ENCODE peak calls at places on chromosomes 4 and X, in five cellular contexts. One of them, this sample, is unnamed. For H3K36me3, the result is how much of the 10 kb centered on the place peaks cover.

GRCh38 chrX:45716747-45717146 is 516.1 kb upstream of the DIPK2B start:
- DNase-seq in lower lobe of right lung: no peak
- DNase-seq in cardiac muscle cell: peak
- DNase-seq in tibial artery: no peak
- DNase-seq in CD8-positive, alpha-beta memory T cell: no peak
- DNase-seq in this sample: no peak

GRCh38 chr4:5030927-5031326 is 11.7 kb upstream of the CYTL1 start:
- DNase-seq in lower lobe of right lung: no peak
- DNase-seq in cardiac muscle cell: no peak
- DNase-seq in CD8-positive, alpha-beta memory T cell: no peak
- DNase-seq in tibial artery: peak
- DNase-seq in this sample: no peak

GRCh38 chrX:34379891-34380290 is 247.8 kb upstream of the FAM47A start:
- DNase-seq in cardiac muscle cell: peak
- DNase-seq in lower lobe of right lung: no peak
- DNase-seq in CD8-positive, alpha-beta memory T cell: no peak
- DNase-seq in tibial artery: no peak
- DNase-seq in this sample: no peak

GRCh38 chr4:119081943-119082342 is 53.7 kb upstream of the MYOZ2 start:
- DNase-seq in CD8-positive, alpha-beta memory T cell: no peak
- DNase-seq in cardiac muscle cell: no peak
- DNase-seq in lower lobe of right lung: peak
- DNase-seq in tibial artery: no peak
- DNase-seq in this sample: no peak

GRCh38 chrX:144637731-144638130 is 609.6 kb upstream of the SPANXN1 start:
- DNase-seq in tibial artery: no peak
- DNase-seq in CD8-positive, alpha-beta memory T cell: no peak
- DNase-seq in cardiac muscle cell: no peak
- DNase-seq in lower lobe of right lung: no peak
- DNase-seq in this sample: no peak

GRCh38 chr4:185801471-185801870 is 10.5 kb downstream of the SORBS2 start:
- DNase-seq in cardiac muscle cell: no peak
- DNase-seq in lower lobe of right lung: no peak
- DNase-seq in tibial artery: no peak
- DNase-seq in CD8-positive, alpha-beta memory T cell: no peak
- DNase-seq in this sample: no peak

GRCh38 chr4:186722856-186723206 is 825 bp downstream of the FAT1 start:
- DNase-seq in tibial artery: no peak
- DNase-seq in CD8-positive, alpha-beta memory T cell: no peak
- DNase-seq in cardiac muscle cell: no peak
- DNase-seq in lower lobe of right lung: no peak
- DNase-seq in this sample: no peak

GRCh38 chr4:42750831-42751230 is 93.9 kb upstream of the ATP8A1 start:
- DNase-seq in tibial artery: no peak
- DNase-seq in lower lobe of right lung: no peak
- DNase-seq in CD8-positive, alpha-beta memory T cell: no peak
- DNase-seq in cardiac muscle cell: no peak
- DNase-seq in this sample: no peak

GRCh38 chrX:37491686-37492085 is 79.8 kb upstream of the LANCL3 start:
- DNase-seq in cardiac muscle cell: no peak
- DNase-seq in tibial artery: no peak
- DNase-seq in lower lobe of right lung: no peak
- DNase-seq in CD8-positive, alpha-beta memory T cell: no peak
- DNase-seq in this sample: no peak

GRCh38 chr4:138192113-138192512 is 50.0 kb downstream of the SLC7A11 start:
- DNase-seq in lower lobe of right lung: no peak
- DNase-seq in cardiac muscle cell: no peak
- DNase-seq in CD8-positive, alpha-beta memory T cell: no peak
- DNase-seq in tibial artery: no peak
- DNase-seq in this sample: no peak

GRCh38 chr4:24840362-24840761 is 45.0 kb downstream of the SOD3 start:
- DNase-seq in CD8-positive, alpha-beta memory T cell: no peak
- DNase-seq in lower lobe of right lung: no peak
- DNase-seq in cardiac muscle cell: no peak
- DNase-seq in tibial artery: no peak
- DNase-seq in this sample: no peak

GRCh38 chrX:2894885-2895292 is 34.2 kb downstream of the ARSD start:
- DNase-seq in lower lobe of right lung: no peak
- DNase-seq in CD8-positive, alpha-beta memory T cell: no peak
- DNase-seq in cardiac muscle cell: peak
- DNase-seq in tibial artery: no peak
- DNase-seq in this sample: peak

GRCh38 chr4:118410143-118410542 is 57.3 kb upstream of the PRSS12 start:
- DNase-seq in lower lobe of right lung: no peak
- DNase-seq in cardiac muscle cell: peak
- DNase-seq in CD8-positive, alpha-beta memory T cell: no peak
- DNase-seq in tibial artery: no peak
- DNase-seq in this sample: no peak

GRCh38 chr4:108779958-108780357 is 17.1 kb upstream of the ETNPPL start:
- DNase-seq in lower lobe of right lung: no peak
- DNase-seq in CD8-positive, alpha-beta memory T cell: no peak
- DNase-seq in cardiac muscle cell: no peak
- DNase-seq in tibial artery: no peak
- DNase-seq in this sample: no peak

GRCh38 chr4:8504279-8505007 is 63.9 kb downstream of the TRMT44 start:
- DNase-seq in lower lobe of right lung: no peak
- DNase-seq in cardiac muscle cell: no peak
- DNase-seq in CD8-positive, alpha-beta memory T cell: no peak
- DNase-seq in tibial artery: no peak
- DNase-seq in this sample: peak

GRCh38 chr4:79049840-79050520 is 110.7 kb upstream of the PAQR3 start:
- DNase-seq in CD8-positive, alpha-beta memory T cell: no peak
- DNase-seq in cardiac muscle cell: no peak
- DNase-seq in lower lobe of right lung: no peak
- DNase-seq in tibial artery: no peak
- DNase-seq in this sample: no peak

GRCh38 chr4:147492301-147492700 is 11.4 kb downstream of the EDNRA start:
- DNase-seq in tibial artery: no peak
- DNase-seq in cardiac muscle cell: no peak
- DNase-seq in CD8-positive, alpha-beta memory T cell: no peak
- DNase-seq in lower lobe of right lung: no peak
- DNase-seq in this sample: no peak

GRCh38 chr4:109921384-109921808 is 8.7 kb downstream of the EGF start:
- DNase-seq in tibial artery: no peak
- DNase-seq in lower lobe of right lung: no peak
- DNase-seq in CD8-positive, alpha-beta memory T cell: no peak
- DNase-seq in cardiac muscle cell: peak
- DNase-seq in this sample: peak

GRCh38 chrX:115679460-115679859 is 118.5 kb downstream of the PLS3 start:
- DNase-seq in lower lobe of right lung: no peak
- DNase-seq in CD8-positive, alpha-beta memory T cell: no peak
- DNase-seq in tibial artery: no peak
- DNase-seq in cardiac muscle cell: peak
- DNase-seq in this sample: peak

GRCh38 chrX:150361777-150362351 is 1.3 kb upstream of the MAMLD1 start:
- DNase-seq in cardiac muscle cell: peak
- DNase-seq in lower lobe of right lung: peak
- DNase-seq in CD8-positive, alpha-beta memory T cell: peak
- DNase-seq in tibial artery: peak
- DNase-seq in this sample: no peak

GRCh38 chr4:8278421-8279287 is 9.1 kb downstream of the HTRA3 start:
- DNase-seq in cardiac muscle cell: peak
- DNase-seq in tibial artery: no peak
- DNase-seq in lower lobe of right lung: no peak
- DNase-seq in CD8-positive, alpha-beta memory T cell: no peak
- DNase-seq in this sample: no peak

GRCh38 chrX:130173190-130173895 is 1.6 kb downstream of the RAB33A start:
- DNase-seq in tibial artery: peak
- DNase-seq in CD8-positive, alpha-beta memory T cell: peak
- DNase-seq in cardiac muscle cell: peak
- DNase-seq in lower lobe of right lung: no peak
- DNase-seq in this sample: peak

GRCh38 chr4:59612235-59612634 is 1587.9 kb upstream of the ADGRL3 start:
- DNase-seq in cardiac muscle cell: peak
- DNase-seq in lower lobe of right lung: no peak
- DNase-seq in CD8-positive, alpha-beta memory T cell: no peak
- DNase-seq in tibial artery: no peak
- DNase-seq in this sample: no peak

DNA sequence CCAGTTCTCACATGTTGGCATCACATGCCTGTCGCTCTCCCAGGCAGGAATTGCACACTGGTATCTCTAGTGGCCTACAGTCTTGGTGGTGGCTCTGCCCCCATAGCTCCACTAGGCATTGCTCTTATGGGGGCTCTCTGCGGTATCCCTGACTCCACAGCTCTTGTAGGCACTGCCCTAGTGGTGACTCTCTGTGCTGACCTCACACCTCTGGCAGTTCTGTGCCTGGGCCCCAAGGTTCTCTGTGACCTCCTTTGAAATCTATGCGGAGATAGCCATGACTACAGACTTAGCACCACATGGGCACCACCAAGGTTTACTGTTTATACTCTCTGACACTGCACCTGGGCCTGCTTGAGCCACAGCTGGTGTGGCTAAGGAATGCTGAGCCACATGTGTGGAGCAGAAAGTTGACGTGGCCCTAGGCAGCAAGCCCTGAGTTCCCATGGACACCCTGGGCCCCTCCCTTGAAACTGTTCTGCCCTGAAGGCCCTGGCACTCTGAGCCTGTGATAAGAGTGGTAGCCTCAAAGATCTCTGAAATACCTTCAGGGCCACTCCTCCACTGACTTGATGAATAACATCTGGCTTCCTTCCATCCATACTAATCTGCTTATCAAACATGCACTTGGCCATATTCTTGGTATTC is 8.0 kb downstream of the SLC9B1 start:
- DNase-seq in tibial artery: no peak
- DNase-seq in lower lobe of right lung: peak
- DNase-seq in cardiac muscle cell: peak
- DNase-seq in CD8-positive, alpha-beta memory T cell: no peak
- DNase-seq in this sample: peak
- H3K27ac ChIP-seq in tibial artery: peak
- H3K27ac ChIP-seq in lower lobe of right lung: peak
- H3K27ac ChIP-seq in cardiac muscle cell: no peak
- H3K27ac ChIP-seq in CD8-positive, alpha-beta memory T cell: no peak
- H3K27ac ChIP-seq in this sample: no peak

GRCh38 chrX:53583571-53583970 is 102.9 kb downstream of the HUWE1 start:
- DNase-seq in CD8-positive, alpha-beta memory T cell: no peak
- DNase-seq in lower lobe of right lung: no peak
- DNase-seq in cardiac muscle cell: no peak
- DNase-seq in tibial artery: no peak
- DNase-seq in this sample: no peak

GRCh38 chrX:53584891-53585290 is 101.6 kb downstream of the HUWE1 start:
- DNase-seq in CD8-positive, alpha-beta memory T cell: no peak
- DNase-seq in cardiac muscle cell: no peak
- DNase-seq in tibial artery: no peak
- DNase-seq in lower lobe of right lung: no peak
- DNase-seq in this sample: no peak

GRCh38 chrX:53580742-53581504 is 105.6 kb downstream of the HUWE1 start:
- DNase-seq in lower lobe of right lung: no peak
- DNase-seq in CD8-positive, alpha-beta memory T cell: no peak
- DNase-seq in cardiac muscle cell: no peak
- DNase-seq in tibial artery: no peak
- DNase-seq in this sample: no peak
- H3K36me3 ChIP-seq in lower lobe of right lung: half or more
- H3K36me3 ChIP-seq in CD8-positive, alpha-beta memory T cell: half or more
- H3K36me3 ChIP-seq in cardiac muscle cell: under half
- H3K36me3 ChIP-seq in tibial artery: under half
- H3K36me3 ChIP-seq in this sample: under half

DNA sequence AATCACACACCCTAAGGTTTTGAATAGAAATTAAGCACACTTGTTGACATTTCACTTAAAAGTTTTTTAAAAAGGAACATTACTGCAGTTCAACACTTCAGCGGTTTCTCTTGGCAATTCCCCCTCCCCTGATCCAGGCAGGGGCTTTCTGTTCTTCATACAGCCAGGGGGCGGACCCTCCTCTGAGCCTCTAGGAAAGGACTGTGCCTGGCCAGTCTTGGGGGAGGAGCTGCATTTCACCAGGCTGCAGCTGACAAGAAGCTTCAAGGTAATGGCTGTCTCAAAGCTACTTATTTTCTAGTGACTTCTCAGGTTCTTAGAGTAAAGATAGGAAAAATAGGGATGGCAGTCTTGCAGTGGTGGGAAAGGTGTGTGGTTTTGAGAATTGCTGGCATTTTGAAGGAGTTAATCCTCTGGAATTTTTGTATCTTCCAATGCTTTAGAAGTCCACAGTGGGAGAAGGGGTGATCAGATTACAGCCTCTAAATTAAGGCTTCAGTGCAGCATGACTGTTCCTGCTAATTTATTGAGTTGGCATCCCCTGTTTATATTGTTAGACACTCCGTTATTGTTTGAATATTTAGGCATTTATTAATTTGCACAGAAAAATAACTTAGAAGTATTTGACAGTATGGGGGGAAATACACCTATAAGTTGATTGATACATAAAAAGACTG is 33.5 kb downstream of the PWWP3B start:
- DNase-seq in tibial artery: no peak
- DNase-seq in lower lobe of right lung: no peak
- DNase-seq in cardiac muscle cell: no peak
- DNase-seq in CD8-positive, alpha-beta memory T cell: no peak
- DNase-seq in this sample: peak
- H3K27ac ChIP-seq in tibial artery: no peak
- H3K27ac ChIP-seq in lower lobe of right lung: no peak
- H3K27ac ChIP-seq in cardiac muscle cell: peak
- H3K27ac ChIP-seq in CD8-positive, alpha-beta memory T cell: no peak
- H3K27ac ChIP-seq in this sample: peak

DNA sequence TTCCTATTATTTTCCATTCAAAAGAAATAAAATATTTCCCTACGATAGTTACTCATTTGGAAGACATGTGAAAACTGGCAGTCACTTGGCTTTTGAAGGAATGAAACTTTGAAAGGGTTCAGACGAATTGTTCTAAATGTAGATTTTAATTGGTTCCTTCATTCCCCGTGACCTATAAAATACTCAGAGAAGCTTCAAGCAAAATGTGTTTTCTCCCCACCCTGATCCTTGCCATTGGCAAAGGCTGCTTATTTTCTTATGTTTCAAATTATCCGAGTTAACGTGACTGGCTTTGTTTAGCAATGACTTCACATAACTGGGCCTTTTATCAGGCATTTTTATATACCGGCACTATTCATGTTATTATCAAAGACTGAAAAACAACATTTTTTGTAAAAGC is 204.1 kb upstream of the NEIL3 start:
- DNase-seq in lower lobe of right lung: no peak
- DNase-seq in cardiac muscle cell: no peak
- DNase-seq in tibial artery: no peak
- DNase-seq in CD8-positive, alpha-beta memory T cell: no peak
- DNase-seq in this sample: no peak
- H3K36me3 ChIP-seq in lower lobe of right lung: under half
- H3K36me3 ChIP-seq in cardiac muscle cell: under half
- H3K36me3 ChIP-seq in tibial artery: under half
- H3K36me3 ChIP-seq in CD8-positive, alpha-beta memory T cell: under half
- H3K36me3 ChIP-seq in this sample: under half

DNA sequence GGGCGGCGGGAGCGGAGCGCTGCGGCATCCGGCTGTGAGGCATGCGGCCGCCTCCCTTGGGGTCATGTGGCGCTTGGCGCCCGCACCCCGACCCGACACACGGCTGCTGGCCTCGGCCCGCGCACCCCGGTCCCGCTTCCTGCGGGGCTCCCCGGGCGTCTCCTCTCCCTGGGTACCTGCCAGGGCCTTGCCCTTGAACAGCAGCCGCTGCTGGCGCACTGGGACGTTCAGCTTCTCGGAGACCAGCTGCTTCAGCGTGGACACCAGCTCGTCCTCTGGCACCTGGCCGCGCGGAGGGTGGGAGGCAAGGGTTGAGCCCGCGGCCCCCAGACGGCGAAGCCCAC is 391 bp downstream of the UBL4A start:
- DNase-seq in lower lobe of right lung: no peak
- DNase-seq in tibial artery: no peak
- DNase-seq in cardiac muscle cell: no peak
- DNase-seq in CD8-positive, alpha-beta memory T cell: peak
- DNase-seq in this sample: peak
- H3K27ac ChIP-seq in lower lobe of right lung: peak
- H3K27ac ChIP-seq in tibial artery: peak
- H3K27ac ChIP-seq in cardiac muscle cell: no peak
- H3K27ac ChIP-seq in CD8-positive, alpha-beta memory T cell: peak
- H3K27ac ChIP-seq in this sample: no peak

GRCh38 chr4:2924286-2924685 is 38.9 kb downstream of the NOP14 start:
- DNase-seq in cardiac muscle cell: no peak
- DNase-seq in lower lobe of right lung: peak
- DNase-seq in CD8-positive, alpha-beta memory T cell: no peak
- DNase-seq in tibial artery: peak
- DNase-seq in this sample: no peak
- H3K36me3 ChIP-seq in cardiac muscle cell: under half
- H3K36me3 ChIP-seq in lower lobe of right lung: half or more
- H3K36me3 ChIP-seq in CD8-positive, alpha-beta memory T cell: under half
- H3K36me3 ChIP-seq in tibial artery: half or more
- H3K36me3 ChIP-seq in this sample: under half

This sample was measured in SJCRH30.